ENCODE peak calls at places on chromosomes 3 and 15, in eight cellular contexts. D is pancreas, I is cardiac fibroblast, O is coronary artery, T is heart left ventricle, Q is NB4, C is suprapubic skin, M is A549. W is an unnamed sample.

GRCh38 chr3:16841906-16842709 is 42.6 kb upstream of the PLCL2 start:
- DNase-seq in D (no peak), O (no peak), I (no peak), M (no peak), T (peak), C (peak), Q (peak), W (no peak)

GRCh38 chr3:87350367-87351199 is 74.2 kb upstream of the POU1F1 start:
- DNase-seq in C (no peak), T (no peak), Q (peak), I (peak), M (peak), O (no peak), D (no peak), W (peak)

GRCh38 chr15:34942363-34942762 is 27.2 kb downstream of the AQR start:
- DNase-seq in I (peak), D (no peak), O (no peak), C (no peak), M (no peak), T (no peak), Q (no peak), W (no peak)

GRCh38 chr3:195247086-195247862 is 23.7 kb downstream of the XXYLT1 start:
- DNase-seq in Q (no peak), M (no peak), O (peak), D (peak), C (no peak), T (no peak), I (no peak), W (peak)

GRCh38 chr3:34483290-34483887 is 685.0 kb downstream of the PDCD6IP start:
- DNase-seq in M (no peak), T (no peak), Q (no peak), O (no peak), D (no peak), I (no peak), C (no peak), W (no peak)

GRCh38 chr3:196821806-196822355 is 45.8 kb upstream of the SENP5 start:
- DNase-seq in M (no peak), I (no peak), D (no peak), O (no peak), Q (no peak), C (no peak), T (no peak), W (no peak)

GRCh38 chr15:36671017-36671416 is 91.6 kb downstream of the CDIN1 start:
- DNase-seq in T (no peak), M (no peak), I (no peak), O (no peak), D (no peak), Q (no peak), C (no peak), W (no peak)

GRCh38 chr3:53152316-53152715 is 8.7 kb upstream of the PRKCD start:
- DNase-seq in M (no peak), I (no peak), Q (no peak), T (peak), C (no peak), O (no peak), D (no peak), W (no peak)

GRCh38 chr3:194208701-194209100 is 72.8 kb downstream of the HES1 start:
- DNase-seq in O (no peak), T (no peak), M (no peak), I (no peak), D (no peak), Q (no peak), C (no peak), W (no peak)

GRCh38 chr3:4823986-4824947 is 155.0 kb upstream of the BHLHE40 start:
- DNase-seq in Q (no peak), T (no peak), I (no peak), M (peak), O (no peak), C (no peak), D (no peak), W (no peak)

GRCh38 chr3:55309336-55309735 is 177.8 kb downstream of the WNT5A start:
- DNase-seq in T (no peak), Q (no peak), O (no peak), M (no peak), C (no peak), I (no peak), D (no peak), W (no peak)

GRCh38 chr15:98363955-98364354 is 284.4 kb upstream of the IGF1R start:
- DNase-seq in Q (no peak), M (no peak), O (no peak), D (no peak), C (no peak), I (no peak), T (no peak), W (no peak)

GRCh38 chr3:162684260-162684659 is 1187.7 kb downstream of the OTOL1 start:
- DNase-seq in O (no peak), I (no peak), M (no peak), T (no peak), Q (no peak), C (no peak), D (no peak), W (no peak)

GRCh38 chr15:81516461-81516860 is 142.4 kb upstream of the TMC3 start:
- DNase-seq in I (peak), M (no peak), C (no peak), Q (no peak), O (no peak), D (no peak), T (no peak), W (no peak)
- H3K4me3 ChIP-seq in I (no peak), M (no peak), C (no peak), Q (no peak), O (no peak), D (no peak), T (no peak), W (no peak)

DNA sequence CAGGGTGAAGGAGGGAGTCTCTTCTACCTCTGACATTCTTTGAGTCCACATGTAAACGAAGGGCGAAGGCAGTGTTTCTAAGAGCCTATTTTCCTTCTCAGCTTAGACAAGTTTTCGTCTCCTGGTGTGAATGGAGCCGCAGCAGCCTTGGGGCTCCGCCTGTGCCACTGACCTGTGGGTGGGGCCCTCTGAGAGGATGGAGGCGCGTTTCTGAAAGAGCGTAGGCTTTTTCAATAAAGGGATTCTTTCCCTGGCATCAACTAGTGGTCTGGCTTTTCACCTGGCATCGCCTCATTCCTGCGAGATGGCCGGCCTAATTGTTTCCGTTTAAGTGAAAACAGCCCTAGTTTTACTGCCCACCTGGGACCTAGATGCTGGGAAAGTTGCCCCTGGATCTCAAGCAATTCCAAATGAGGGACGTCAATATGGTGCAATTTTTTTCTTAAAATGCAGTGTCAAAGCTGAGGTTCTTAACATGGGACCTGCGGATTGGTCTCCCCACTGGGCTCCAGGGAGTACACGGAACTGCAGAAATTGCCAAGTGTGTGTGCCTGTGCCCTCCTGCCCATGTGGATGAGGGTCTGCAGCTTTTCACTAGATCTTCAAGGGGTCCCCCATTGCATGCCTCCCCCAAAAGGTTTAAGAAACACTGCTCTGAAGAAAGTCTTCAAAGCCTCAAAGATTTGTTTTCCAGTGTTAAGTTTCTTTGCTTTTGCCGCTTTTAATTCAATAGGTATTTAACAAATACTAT is 969 bp downstream of the GLDN start:
- DNase-seq in Q (no peak), D (no peak), I (no peak), T (no peak), O (no peak), C (no peak), M (no peak), W (no peak)
- H3K4me3 ChIP-seq in Q (no peak), D (no peak), I (no peak), T (peak), O (peak), C (peak), M (peak), W (peak)

DNA sequence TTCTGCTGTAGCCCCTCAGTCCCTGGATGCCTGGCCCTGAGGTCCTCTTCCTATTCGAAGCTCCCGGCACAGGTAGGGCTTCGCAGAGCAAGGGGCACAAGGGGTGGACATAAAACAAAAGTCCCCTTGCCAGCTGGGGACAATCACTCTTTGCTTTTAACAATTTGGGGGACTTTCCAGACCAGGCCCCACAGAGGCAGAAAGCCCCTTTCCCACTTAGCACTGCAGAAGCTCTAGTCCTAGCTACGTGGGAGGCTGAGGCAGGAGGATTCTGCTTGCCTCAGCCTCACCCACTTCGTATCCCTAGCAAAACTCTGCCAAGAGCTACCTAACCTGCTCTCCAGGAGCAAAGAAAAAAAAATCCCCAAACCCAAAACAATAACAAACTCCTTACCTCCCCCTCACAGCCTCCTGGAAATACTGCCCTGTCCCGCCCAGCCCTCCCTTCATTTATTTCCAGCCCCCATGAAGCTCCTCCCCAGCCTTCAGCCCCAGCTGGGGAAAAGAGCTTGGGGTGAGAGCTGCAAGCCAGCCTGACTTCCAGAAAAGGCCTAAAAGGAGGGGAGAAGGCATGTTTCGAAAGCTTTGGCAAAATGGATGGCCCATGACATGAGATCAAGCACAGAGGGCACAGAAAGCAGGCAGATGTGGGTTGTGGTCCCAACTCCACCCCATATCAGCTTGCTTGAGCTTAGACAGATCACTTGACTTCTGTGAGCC is at the start of gene CIDEC:
- DNase-seq in T (no peak), I (no peak), D (no peak), O (no peak), Q (no peak), M (no peak), C (no peak), W (no peak)
- H3K4me3 ChIP-seq in T (no peak), I (no peak), D (no peak), O (no peak), Q (no peak), M (no peak), C (no peak), W (no peak)

GRCh38 chr3:123648696-123649405 is 64.0 kb upstream of the HACD2 start:
- DNase-seq in Q (no peak), I (no peak), T (no peak), M (no peak), C (no peak), D (no peak), O (peak), W (no peak)
- H3K4me3 ChIP-seq in Q (no peak), I (no peak), T (no peak), M (no peak), C (no peak), D (no peak), O (no peak), W (no peak)

GRCh38 chr15:92624401-92624991 is 31.1 kb downstream of the FAM174B start:
- DNase-seq in D (no peak), C (peak), M (no peak), I (peak), Q (no peak), O (no peak), T (peak), W (no peak)
- H3K4me3 ChIP-seq in D (peak), C (peak), M (no peak), I (no peak), Q (no peak), O (peak), T (peak), W (no peak)

GRCh38 chr3:172177046-172177445 is 137.7 kb downstream of the FNDC3B start:
- DNase-seq in D (no peak), M (no peak), T (no peak), O (no peak), C (no peak), I (peak), Q (no peak), W (peak)
- H3K4me3 ChIP-seq in D (no peak), M (no peak), T (no peak), O (no peak), C (no peak), I (no peak), Q (no peak), W (no peak)

GRCh38 chr3:107241217-107241616 is 136.0 kb upstream of the CCDC54 start:
- DNase-seq in I (peak), O (peak), D (no peak), T (no peak), C (no peak), M (peak), Q (peak), W (peak)

GRCh38 chr3:107240183-107241091 is 136.8 kb upstream of the CCDC54 start:
- DNase-seq in M (peak), C (peak), D (peak), T (peak), O (peak), Q (peak), I (peak), W (peak)

GRCh38 chr3:107242579-107242978 is 134.7 kb upstream of the CCDC54 start:
- DNase-seq in D (no peak), M (no peak), T (no peak), Q (no peak), I (no peak), O (no peak), C (no peak), W (no peak)

GRCh38 chr3:107238787-107239186 is 138.5 kb upstream of the CCDC54 start:
- DNase-seq in M (no peak), D (no peak), C (no peak), I (no peak), T (no peak), Q (no peak), O (no peak), W (no peak)

GRCh38 chr3:107239703-107240102 is 137.5 kb upstream of the CCDC54 start:
- DNase-seq in M (no peak), I (no peak), D (no peak), Q (no peak), O (no peak), T (no peak), C (no peak), W (no peak)
- H3K4me3 ChIP-seq in M (peak), I (peak), D (no peak), Q (peak), O (peak), T (peak), C (peak), W (no peak)

GRCh38 chr3:10248984-10249748 is 907 bp downstream of the TATDN2 start:
- DNase-seq in O (peak), I (no peak), Q (peak), C (no peak), T (no peak), D (peak), M (peak), W (peak)

GRCh38 chr3:10251006-10251405 is 2.7 kb downstream of the TATDN2 start:
- DNase-seq in I (no peak), T (no peak), O (no peak), C (no peak), Q (peak), M (no peak), D (no peak), W (no peak)

GRCh38 chr3:10247679-10248183 is 528 bp upstream of the TATDN2 start:
- DNase-seq in T (no peak), O (no peak), I (no peak), D (peak), M (no peak), C (peak), Q (no peak), W (no peak)

GRCh38 chr3:10249833-10250232 is 1.6 kb downstream of the TATDN2 start:
- DNase-seq in M (no peak), D (no peak), T (no peak), Q (no peak), O (no peak), I (no peak), C (no peak), W (no peak)

DNA sequence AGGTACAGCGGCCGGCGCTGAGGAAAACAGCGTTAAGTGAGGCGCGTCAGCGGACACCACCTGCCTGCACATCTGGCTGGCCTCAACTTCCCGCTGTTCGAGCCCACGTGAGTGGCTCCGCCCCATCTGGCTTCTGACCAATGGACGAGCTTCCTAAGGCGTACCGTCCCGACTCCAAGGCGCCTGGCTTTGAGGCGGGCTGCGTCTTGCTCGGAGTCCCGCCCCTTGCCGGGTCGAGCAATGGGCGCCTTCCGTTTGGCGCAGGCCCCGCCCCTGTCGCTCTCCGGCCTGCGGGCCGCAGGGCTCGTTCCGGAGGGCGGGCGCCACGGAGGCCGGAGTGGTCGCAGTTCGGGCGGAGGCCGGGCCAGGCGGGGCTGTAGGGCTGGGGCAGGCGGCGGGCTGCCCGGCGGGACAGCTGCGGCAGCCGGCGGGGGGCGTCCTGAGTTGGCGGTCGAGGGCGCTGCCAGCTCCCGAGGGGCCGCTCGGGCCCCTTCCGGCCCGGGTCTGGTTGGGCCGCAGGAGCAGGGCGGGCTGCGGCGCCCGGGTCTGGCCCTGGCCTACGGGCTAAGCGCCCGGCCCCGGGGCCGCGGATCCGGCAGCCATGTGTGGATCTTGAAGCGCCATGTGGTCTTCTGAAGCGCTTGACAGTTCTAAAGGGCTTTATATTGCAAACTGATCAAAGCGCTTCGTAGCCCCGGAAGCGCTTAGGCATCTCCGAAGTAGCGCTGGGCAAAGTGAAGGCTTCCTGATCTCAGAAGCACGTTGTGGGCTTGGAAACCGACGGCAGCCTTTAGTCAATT is at the start of gene TATDN2:
- DNase-seq in O (peak), M (peak), C (peak), T (peak), I (peak), D (peak), Q (peak), W (peak)
- H3K4me3 ChIP-seq in O (peak), M (peak), C (peak), T (peak), I (peak), D (peak), Q (peak), W (peak)

GRCh38 chr15:45645026-45645980 is 10.5 kb downstream of the SQOR start:
- DNase-seq in D (no peak), Q (peak), O (no peak), I (peak), T (no peak), C (no peak), M (no peak), W (no peak)
- H3K4me3 ChIP-seq in D (no peak), Q (no peak), O (peak), I (peak), T (no peak), C (no peak), M (no peak), W (no peak)

DNA sequence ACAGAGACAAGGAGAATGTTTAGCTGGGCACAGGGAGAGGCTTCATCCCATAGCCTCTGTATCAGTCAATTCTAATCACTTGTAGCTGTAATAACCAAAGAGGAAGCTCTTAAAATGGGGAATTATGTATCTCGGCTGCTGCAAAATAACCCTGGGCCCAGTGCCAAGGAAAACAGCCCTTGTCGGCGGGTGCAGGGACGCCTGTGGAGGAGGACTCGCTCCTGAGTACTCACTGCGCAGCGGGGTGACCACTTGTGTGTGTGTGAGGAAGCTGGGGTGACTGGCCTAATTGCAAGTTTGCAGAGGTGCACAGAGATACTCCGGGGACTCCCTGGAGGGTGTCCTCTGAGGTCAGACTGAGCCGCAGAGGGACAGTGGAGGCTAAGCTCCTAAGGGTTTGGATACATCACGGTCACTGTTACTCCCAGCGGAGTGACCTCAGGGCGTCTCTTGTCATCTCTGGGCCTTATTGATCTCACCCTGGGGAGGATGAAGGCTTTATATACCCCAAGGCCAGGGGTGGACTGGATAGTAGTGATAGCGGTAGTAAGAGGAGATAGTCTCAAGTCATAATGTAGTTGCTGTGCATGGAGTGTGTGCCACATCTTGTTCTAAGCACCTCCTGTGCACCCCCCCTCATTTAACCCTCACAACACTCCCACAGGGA is 37.2 kb downstream of the SLC6A6 start:
- DNase-seq in M (no peak), Q (peak), T (peak), D (peak), O (no peak), C (no peak), I (peak), W (no peak)
- H3K4me3 ChIP-seq in M (no peak), Q (no peak), T (no peak), D (no peak), O (peak), C (no peak), I (no peak), W (no peak)

W was measured in HAP-1.